ENCODE peak calls at places on chromosome 12, in four cellular contexts. V is A549; W is GM06990; I is effector memory CD4-positive, alpha-beta T cell. U is an unnamed sample.

GRCh38 chr12:40016960-40017359 is 88.9 kb downstream of the SLC2A13 start:
- DNase-seq in V (peak; percentile 18), W (no peak), I (no peak), U (no peak)

GRCh38 chr12:27478949-27479348 is 32.4 kb downstream of the SMCO2 start:
- DNase-seq in V (no peak), W (no peak), I (no peak), U (no peak)

GRCh38 chr12:56299308-56299852 is 750 bp downstream of the CS start:
- DNase-seq in V (no peak), W (no peak), I (no peak), U (peak; percentile 63)

GRCh38 chr12:78018146-78018910 is 187.6 kb downstream of the NAV3 start:
- DNase-seq in V (no peak), W (no peak), I (no peak), U (no peak)

GRCh38 chr12:71243375-71243774 is 85.6 kb upstream of the TSPAN8 start:
- DNase-seq in V (no peak), W (no peak), I (no peak), U (no peak)

GRCh38 chr12:126706300-126706699 is 1560.7 kb upstream of the TMEM132C start:
- DNase-seq in V (no peak), W (no peak), I (no peak), U (no peak)

GRCh38 chr12:39813776-39814175 is 194.2 kb upstream of the ABCD2 start:
- DNase-seq in V (no peak), W (no peak), I (no peak), U (no peak)

GRCh38 chr12:96402061-96402460 is 1.8 kb upstream of the CDK17 start:
- DNase-seq in V (no peak), W (no peak), I (no peak), U (no peak)

GRCh38 chr12:7935773-7936581 is at the start of gene SLC2A3:
- DNase-seq in V (peak; percentile 38), W (peak; percentile 46), I (peak; percentile 77), U (peak; percentile 82)

GRCh38 chr12:49626836-49627235 is 3.5 kb downstream of the PRPF40B start:
- DNase-seq in V (no peak), W (no peak), I (no peak), U (no peak)

GRCh38 chr12:92739099-92739498 is 36.3 kb downstream of the PLEKHG7 start:
- DNase-seq in V (no peak), W (no peak), I (no peak), U (no peak)

U was measured in GM12865.